ENCODE peak calls at places on chromosomes 3 and 15, in six cellular contexts. M, I, F, J, U and N are unnamed samples.

GRCh38 chr3:35739181-35739809 is 100.0 kb downstream of the ARPP21 start:
- DNase-seq in U (peak), J (no peak), F (no peak), M (no peak), I (no peak), N (no peak)

GRCh38 chr15:94844533-94845390 is 613.4 kb downstream of the MCTP2 start:
- DNase-seq in M (no peak), U (peak), F (no peak), J (no peak), I (peak), N (no peak)

GRCh38 chr3:122635789-122636188 is 44.9 kb upstream of the PARP14 start:
- DNase-seq in I (no peak), M (peak), U (no peak), F (no peak), J (peak), N (peak)

GRCh38 chr3:79247367-79248103 is 520.3 kb downstream of the ROBO1 start:
- DNase-seq in I (no peak), J (peak), M (no peak), U (no peak), F (no peak), N (no peak)

GRCh38 chr3:117252208-117252607 is 542.6 kb downstream of the TUSC7 start:
- DNase-seq in U (no peak), F (no peak), M (peak), I (peak), J (peak), N (peak)

GRCh38 chr15:93233710-93234109 is 144.7 kb upstream of the RGMA start:
- DNase-seq in U (no peak), I (no peak), J (no peak), M (no peak), F (no peak), N (no peak)

GRCh38 chr15:70579766-70580165 is 183.6 kb downstream of the UACA start:
- DNase-seq in F (no peak), U (no peak), J (no peak), I (no peak), M (no peak), N (no peak)

GRCh38 chr15:101198820-101199219 is 53.0 kb downstream of the CHSY1 start:
- DNase-seq in U (no peak), F (no peak), I (no peak), J (peak), M (no peak), N (no peak)

GRCh38 chr15:81893182-81893833 is 152.5 kb downstream of the MEX3B start:
- DNase-seq in U (no peak), J (peak), F (no peak), I (no peak), M (no peak), N (no peak)

GRCh38 chr3:141109761-141110160 is 58.6 kb downstream of the SPSB4 start:
- DNase-seq in J (no peak), M (no peak), I (no peak), U (no peak), F (no peak), N (no peak)

GRCh38 chr15:41936649-41937567 is 35.4 kb downstream of the EHD4 start:
- DNase-seq in M (no peak), U (no peak), I (no peak), J (no peak), F (no peak), N (no peak)

GRCh38 chr15:35442734-35443133 is 103.2 kb downstream of the DPH6 start:
- DNase-seq in F (no peak), M (no peak), J (no peak), U (no peak), I (no peak), N (no peak)

GRCh38 chr3:27681249-27681748 is 40.8 kb downstream of the EOMES start:
- DNase-seq in F (no peak), J (peak), U (peak), I (peak), M (peak), N (peak)

GRCh38 chr3:172627057-172627809 is 83.6 kb downstream of the NCEH1 start:
- DNase-seq in M (no peak), U (no peak), I (no peak), J (peak), F (no peak), N (no peak)

GRCh38 chr3:44375450-44375849 is 36.9 kb downstream of the TCAIM start:
- DNase-seq in M (no peak), J (no peak), F (no peak), U (no peak), I (no peak), N (no peak)

GRCh38 chr3:135965129-135965505 is 411 bp upstream of the PPP2R3A start:
- DNase-seq in M (no peak), U (no peak), J (no peak), F (no peak), I (no peak), N (no peak)

GRCh38 chr3:40422861-40423260 is 34.3 kb upstream of the RPL14 start:
- DNase-seq in J (no peak), I (no peak), M (no peak), U (no peak), F (no peak), N (no peak)

GRCh38 chr15:75712668-75713337 is at the start of gene CSPG4:
- DNase-seq in M (no peak), I (peak), U (peak), J (peak), F (no peak), N (peak)

GRCh38 chr15:57861805-57862586 is 155.5 kb downstream of the POLR2M start:
- DNase-seq in F (no peak), I (no peak), J (peak), U (no peak), M (peak), N (peak)

GRCh38 chr15:59191855-59192237 is 14.8 kb upstream of the LDHAL6B start:
- DNase-seq in M (peak), I (peak), F (no peak), J (peak), U (no peak), N (peak)

GRCh38 chr15:31223478-31224350 is 102.9 kb upstream of the KLF13 start:
- DNase-seq in F (no peak), M (no peak), U (peak), I (no peak), J (no peak), N (no peak)

GRCh38 chr3:141094851-141095545 is 43.9 kb downstream of the SPSB4 start:
- DNase-seq in M (no peak), J (peak), F (peak), I (no peak), U (no peak), N (no peak)

GRCh38 chr15:34789326-34789725 is 6.0 kb downstream of the ACTC1 start:
- DNase-seq in U (no peak), M (no peak), F (no peak), I (no peak), J (no peak), N (no peak)